ENCODE peak calls at places on chromosomes 1 and 21, in ten cellular contexts. One of them, this sample, is unnamed.

GRCh38 chr1:52913537-52913936 is 8.0 kb downstream of the ECHDC2 start:
- DNase-seq in retina: no peak
- DNase-seq in NCI-H2171: no peak
- DNase-seq in breast epithelium: no peak
- DNase-seq in AG08396: no peak
- DNase-seq in GM23248: no peak
- DNase-seq in AG04450: no peak
- DNase-seq in heart right ventricle: no peak
- DNase-seq in NCI-H1105: no peak
- DNase-seq in substantia nigra: no peak
- DNase-seq in this sample: no peak

GRCh38 chr21:30315701-30316100 is 4.4 kb downstream of the KRTAP26-1 start:
- DNase-seq in retina: no peak
- DNase-seq in NCI-H2171: no peak
- DNase-seq in breast epithelium: no peak
- DNase-seq in AG08396: no peak
- DNase-seq in GM23248: no peak
- DNase-seq in AG04450: no peak
- DNase-seq in heart right ventricle: no peak
- DNase-seq in NCI-H1105: no peak
- DNase-seq in substantia nigra: no peak
- DNase-seq in this sample: no peak

GRCh38 chr1:8540266-8540926 is 222.5 kb downstream of the SLC45A1 start:
- DNase-seq in retina: no peak
- DNase-seq in NCI-H2171: no peak
- DNase-seq in breast epithelium: no peak
- DNase-seq in AG08396: peak
- DNase-seq in GM23248: peak
- DNase-seq in AG04450: peak
- DNase-seq in heart right ventricle: no peak
- DNase-seq in NCI-H1105: no peak
- DNase-seq in substantia nigra: no peak
- DNase-seq in this sample: no peak

GRCh38 chr1:89995595-89996397 is 886 bp downstream of the ZNF326 start:
- DNase-seq in retina: peak
- DNase-seq in NCI-H2171: no peak
- DNase-seq in breast epithelium: no peak
- DNase-seq in AG08396: no peak
- DNase-seq in GM23248: peak
- DNase-seq in AG04450: no peak
- DNase-seq in heart right ventricle: no peak
- DNase-seq in NCI-H1105: no peak
- DNase-seq in substantia nigra: no peak
- DNase-seq in this sample: peak

GRCh38 chr1:182850319-182850718 is 11.2 kb downstream of the DHX9 start:
- DNase-seq in retina: no peak
- DNase-seq in NCI-H2171: no peak
- DNase-seq in breast epithelium: no peak
- DNase-seq in AG08396: no peak
- DNase-seq in GM23248: no peak
- DNase-seq in AG04450: no peak
- DNase-seq in heart right ventricle: no peak
- DNase-seq in NCI-H1105: no peak
- DNase-seq in substantia nigra: no peak
- DNase-seq in this sample: no peak

GRCh38 chr21:34806423-34806822 is 137.6 kb downstream of the CLIC6 start:
- DNase-seq in retina: no peak
- DNase-seq in NCI-H2171: no peak
- DNase-seq in breast epithelium: no peak
- DNase-seq in AG08396: no peak
- DNase-seq in GM23248: no peak
- DNase-seq in AG04450: no peak
- DNase-seq in heart right ventricle: no peak
- DNase-seq in NCI-H1105: no peak
- DNase-seq in substantia nigra: no peak
- DNase-seq in this sample: no peak

GRCh38 chr1:242146640-242147039 is 147.7 kb upstream of the MAP1LC3C start:
- DNase-seq in retina: no peak
- DNase-seq in NCI-H2171: no peak
- DNase-seq in breast epithelium: no peak
- DNase-seq in AG08396: no peak
- DNase-seq in GM23248: no peak
- DNase-seq in AG04450: no peak
- DNase-seq in heart right ventricle: no peak
- DNase-seq in NCI-H1105: no peak
- DNase-seq in substantia nigra: no peak
- DNase-seq in this sample: peak

GRCh38 chr1:16195518-16195905 is 16.9 kb downstream of the ARHGEF19 start:
- DNase-seq in retina: no peak
- DNase-seq in NCI-H2171: no peak
- DNase-seq in breast epithelium: no peak
- DNase-seq in AG08396: no peak
- DNase-seq in GM23248: no peak
- DNase-seq in AG04450: no peak
- DNase-seq in heart right ventricle: no peak
- DNase-seq in NCI-H1105: no peak
- DNase-seq in substantia nigra: no peak
- DNase-seq in this sample: no peak

GRCh38 chr1:6490181-6491075 is 1.0 kb downstream of the PLEKHG5 start:
- DNase-seq in retina: peak
- DNase-seq in NCI-H2171: peak
- DNase-seq in breast epithelium: no peak
- DNase-seq in AG08396: peak
- DNase-seq in GM23248: peak
- DNase-seq in AG04450: peak
- DNase-seq in heart right ventricle: peak
- DNase-seq in NCI-H1105: peak
- DNase-seq in substantia nigra: no peak
- DNase-seq in this sample: peak

This sample was measured in astrocyte of the hippocampus.